ENCODE peak calls at places on chromosome 1, in nine cellular contexts. P is small intestine; E is sciatic nerve; Q is progenitor cell of endocrine pancreas; D is GM12865; G is HCEC 1CT; U is GM03348; N is effector memory CD4-positive, alpha-beta T cell; T is Caki2. F is an unnamed sample.

GRCh38 chr1:93648656-93649055 is 33.0 kb downstream of the BCAR3 start:
- DNase-seq in E (no peak), T (no peak), N (no peak), Q (no peak), G (no peak), D (no peak), P (no peak), U (no peak), F (no peak)

GRCh38 chr1:114510235-114511047 is 562 bp downstream of the TRIM33 start:
- DNase-seq in G (peak; percentile 53), T (peak; percentile 67), N (peak; percentile 11), D (peak; percentile 55), U (peak; percentile 90), P (peak; percentile 54), E (peak; percentile 64), Q (peak; percentile 38), F (no peak)

GRCh38 chr1:42506576-42506975 is 43.5 kb downstream of the CCDC30 start:
- DNase-seq in T (no peak), D (no peak), N (no peak), U (no peak), Q (no peak), P (no peak), G (no peak), E (no peak), F (no peak)

GRCh38 chr1:198556969-198557368 is 16.5 kb upstream of the ATP6V1G3 start:
- DNase-seq in N (peak; percentile 29), P (peak; percentile 64), Q (no peak), D (peak; percentile 81), U (no peak), E (no peak), G (no peak), T (no peak), F (no peak)

GRCh38 chr1:100006688-100007087 is 36.9 kb downstream of the SLC35A3 start:
- DNase-seq in G (no peak), P (no peak), E (no peak), D (no peak), N (no peak), U (no peak), Q (no peak), T (no peak), F (no peak)

GRCh38 chr1:110328274-110328673 is 10.9 kb upstream of the RBM15 start:
- DNase-seq in Q (no peak), G (no peak), U (no peak), T (peak; percentile 52), D (no peak), P (no peak), N (no peak), E (no peak), F (no peak)

GRCh38 chr1:97433094-97433493 is 487.7 kb downstream of the DPYD start:
- DNase-seq in D (no peak), T (no peak), E (no peak), N (no peak), U (no peak), Q (no peak), P (no peak), G (no peak), F (no peak)

GRCh38 chr1:11882814-11883538 is 24.2 kb upstream of the NPPB start:
- DNase-seq in P (peak; percentile 87), E (no peak), D (no peak), G (no peak), N (no peak), T (no peak), U (no peak), Q (no peak), F (no peak)

GRCh38 chr1:109312978-109313775 is 6.4 kb upstream of the MYBPHL start:
- DNase-seq in N (no peak), T (no peak), D (no peak), Q (no peak), E (no peak), P (peak; percentile 78), G (no peak), U (no peak), F (peak; percentile 62)

GRCh38 chr1:115138271-115138670 is 49.0 kb upstream of the TSPAN2 start:
- DNase-seq in N (no peak), G (no peak), D (no peak), U (no peak), T (no peak), P (no peak), Q (no peak), E (no peak), F (no peak)

GRCh38 chr1:76942549-76942948 is 75.3 kb downstream of the ST6GALNAC5 start:
- DNase-seq in Q (no peak), N (no peak), G (peak; percentile 67), T (no peak), E (no peak), U (peak; percentile 42), P (no peak), D (no peak), F (no peak)

GRCh38 chr1:228902781-228903572 is 167.7 kb downstream of the RHOU start:
- DNase-seq in N (no peak), Q (no peak), U (peak; percentile 88), P (peak; percentile 90), E (peak; percentile 88), G (peak; percentile 94), T (peak; percentile 97), D (no peak), F (peak; percentile 65)

GRCh38 chr1:68570859-68571258 is 74.0 kb upstream of the DEPDC1 start:
- DNase-seq in Q (no peak), P (no peak), G (no peak), T (no peak), D (no peak), N (no peak), E (no peak), U (no peak), F (no peak)

GRCh38 chr1:25651036-25651640 is 34.5 kb downstream of the MAN1C1 start:
- DNase-seq in G (no peak), T (no peak), U (no peak), E (peak; percentile 48), P (no peak), N (no peak), Q (peak; percentile 5), D (no peak), F (no peak)

GRCh38 chr1:218156602-218157001 is 128.5 kb upstream of the RRP15 start:
- DNase-seq in E (no peak), T (no peak), N (no peak), Q (peak; percentile 30), D (no peak), P (peak; percentile 25), U (no peak), G (no peak), F (no peak)

GRCh38 chr1:56912325-56912724 is 53.5 kb downstream of the C8B start:
- DNase-seq in T (no peak), U (no peak), Q (no peak), N (no peak), D (no peak), E (no peak), P (no peak), G (no peak), F (no peak)

GRCh38 chr1:175210744-175211143 is 18.2 kb upstream of the KIAA0040 start:
- DNase-seq in D (no peak), U (no peak), Q (no peak), G (no peak), E (no peak), P (no peak), N (no peak), T (no peak), F (no peak)

GRCh38 chr1:77313491-77313890 is 31.7 kb downstream of the AK5 start:
- DNase-seq in G (peak; percentile 38), U (no peak), N (no peak), E (no peak), T (no peak), D (peak; percentile 44), Q (no peak), P (peak; percentile 15), F (no peak)

GRCh38 chr1:162133566-162133965 is 64.1 kb downstream of the NOS1AP start:
- DNase-seq in P (no peak), E (no peak), D (no peak), U (peak; percentile 15), N (no peak), Q (no peak), T (no peak), G (no peak), F (no peak)

GRCh38 chr1:28682840-28683239 is 14.3 kb downstream of the GMEB1 start:
- DNase-seq in P (no peak), U (no peak), Q (no peak), N (no peak), E (no peak), G (no peak), D (no peak), T (no peak), F (no peak)

GRCh38 chr1:156591432-156592157 is at the start of gene NAXE:
- DNase-seq in P (peak; percentile 83), U (peak; percentile 96), D (peak; percentile 80), E (peak; percentile 86), G (peak; percentile 70), T (peak; percentile 66), N (peak; percentile 55), Q (peak; percentile 63), F (peak; percentile 55)

GRCh38 chr1:113320272-113320671 is 70.0 kb upstream of the MAGI3 start:
- DNase-seq in D (no peak), T (peak; percentile 28), G (no peak), N (no peak), P (peak; percentile 89), U (no peak), E (no peak), Q (no peak), F (no peak)